ENCODE peak calls at places on chromosomes 1 and 21, in seven cellular contexts. O is fibroblast of lung, S is neural progenitor cell, W is lower lobe of right lung, U is stomach, R is cardiac muscle cell, F is psoas muscle. I is an unnamed sample.

GRCh38 chr1:234957330-234958065 is 171.1 kb downstream of the TOMM20 start:
- DNase-seq in F (no peak), O (peak; percentile 98), S (peak; percentile 70), U (peak; percentile 79), W (no peak), R (no peak), I (no peak)

GRCh38 chr21:44539991-44540666 is at the start of gene KRTAP10-1:
- DNase-seq in O (no peak), U (no peak), W (no peak), R (no peak), S (no peak), F (no peak), I (no peak)

GRCh38 chr1:53402891-53403655 is 56.1 kb upstream of the DMRTB1 start:
- DNase-seq in O (no peak), U (no peak), W (no peak), R (no peak), S (no peak), F (no peak), I (no peak)

GRCh38 chr1:239814306-239814881 is 277.3 kb upstream of the FMN2 start:
- DNase-seq in U (no peak), F (no peak), R (no peak), S (no peak), W (no peak), O (peak; percentile 74), I (no peak)

GRCh38 chr1:20323613-20323920 is 32.9 kb downstream of the VWA5B1 start:
- DNase-seq in U (no peak), R (no peak), W (no peak), S (no peak), O (no peak), F (no peak), I (no peak)

GRCh38 chr1:62271137-62271536 is 48.1 kb downstream of the KANK4 start:
- DNase-seq in F (no peak), R (no peak), U (no peak), S (no peak), O (no peak), W (no peak), I (no peak)

GRCh38 chr1:96362623-96363022 is 359.0 kb upstream of the PTBP2 start:
- DNase-seq in F (no peak), R (no peak), U (no peak), W (no peak), S (no peak), O (peak; percentile 98), I (no peak)

GRCh38 chr1:152506899-152507498 is 3.6 kb upstream of the LCE5A start:
- DNase-seq in O (no peak), F (no peak), U (no peak), W (no peak), S (no peak), R (no peak), I (no peak)

GRCh38 chr1:46458190-46458589 is 31.4 kb upstream of the DMBX1 start:
- DNase-seq in F (peak; percentile 8), R (no peak), S (no peak), W (no peak), U (no peak), O (no peak), I (no peak)

GRCh38 chr1:15923241-15923640 is 52.7 kb downstream of the ZBTB17 start:
- DNase-seq in W (no peak), F (no peak), S (no peak), R (no peak), U (no peak), O (peak; percentile 49), I (no peak)

GRCh38 chr1:116334868-116335649 is 38.0 kb upstream of the ATP1A1 start:
- DNase-seq in S (no peak), O (no peak), F (no peak), W (no peak), R (peak; percentile 69), U (no peak), I (no peak)

GRCh38 chr1:72485786-72486185 is 203.4 kb upstream of the NEGR1 start:
- DNase-seq in W (no peak), U (no peak), S (no peak), O (peak; percentile 81), R (no peak), F (no peak), I (no peak)

GRCh38 chr1:65958561-65959350 is 166.1 kb downstream of the PDE4B start:
- DNase-seq in O (peak; percentile 72), R (peak; percentile 66), W (peak; percentile 50), S (peak; percentile 65), F (no peak), U (no peak), I (no peak)

GRCh38 chr1:26733982-26734381 is 38.2 kb downstream of the ARID1A start:
- DNase-seq in O (peak; percentile 72), U (no peak), S (no peak), R (no peak), F (no peak), W (no peak), I (peak; percentile 28)

GRCh38 chr1:11997081-11997851 is 17.0 kb downstream of the MFN2 start:
- DNase-seq in S (no peak), F (peak; percentile 21), W (no peak), U (no peak), O (no peak), R (no peak), I (no peak)

GRCh38 chr1:108750476-108751191 is 4.2 kb downstream of the STXBP3 start:
- DNase-seq in U (no peak), F (no peak), S (no peak), W (no peak), R (no peak), O (no peak), I (no peak)

GRCh38 chr1:12464028-12464427 is 154.0 kb downstream of the DHRS3 start:
- DNase-seq in W (no peak), U (no peak), O (no peak), S (no peak), F (no peak), R (no peak), I (no peak)

GRCh38 chr1:40626383-40626770 is 39.1 kb downstream of the RIMS3 start:
- DNase-seq in S (no peak), W (no peak), F (no peak), R (no peak), U (no peak), O (no peak), I (no peak)

GRCh38 chr1:202131956-202132821 is 9.5 kb downstream of the GPR37L1 start:
- DNase-seq in F (peak; percentile 87), W (peak; percentile 76), U (peak; percentile 46), O (no peak), S (no peak), R (no peak), I (no peak)
- H3K36me3 ChIP-seq in F (no peaks in the 10 kb centered on the region), W (peaks cover 47% of the 10 kb centered on the region), U (peaks cover 49% of the 10 kb centered on the region), O (peaks cover 7% of the 10 kb centered on the region), S (no peaks in the 10 kb centered on the region), R (peaks cover 8% of the 10 kb centered on the region), I (peaks cover 13% of the 10 kb centered on the region)

GRCh38 chr1:217062566-217062965 is 339.3 kb upstream of the ESRRG start:
- DNase-seq in R (no peak), W (no peak), S (no peak), U (no peak), F (no peak), O (no peak), I (no peak)
- H3K4me3 ChIP-seq in R (no peak overlapping the region), W (no peak overlapping the region), S (no peak overlapping the region), U (no peak overlapping the region), F (no peak overlapping the region), O (no peak overlapping the region), I (no peak overlapping the region)

GRCh38 chr1:224850446-224850845 is 79.0 kb upstream of the DNAH14 start:
- DNase-seq in U (no peak), R (no peak), F (no peak), O (no peak), S (no peak), W (no peak), I (no peak)

GRCh38 chr1:224856973-224857372 is 72.5 kb upstream of the DNAH14 start:
- DNase-seq in R (no peak), O (no peak), S (no peak), U (no peak), W (no peak), F (no peak), I (no peak)

GRCh38 chr1:224851210-224851849 is 78.1 kb upstream of the DNAH14 start:
- DNase-seq in S (peak; percentile 73), O (peak; percentile 66), W (peak; percentile 73), F (peak; percentile 73), U (peak; percentile 77), R (peak; percentile 71), I (peak; percentile 65)

GRCh38 chr1:224851850-224852261 is 77.6 kb upstream of the DNAH14 start:
- DNase-seq in F (no peak), W (no peak), S (no peak), R (no peak), O (no peak), U (no peak), I (no peak)

GRCh38 chr1:224852901-224853568 is 76.4 kb upstream of the DNAH14 start:
- DNase-seq in O (peak; percentile 84), W (no peak), U (no peak), S (peak; percentile 45), F (no peak), R (peak; percentile 55), I (no peak)
- TF ChIP-seq CTCF in O (peak; percentile 76), W (peak; percentile 68), U (peak; percentile 61), S (peak; percentile 88), F (peak; percentile 70), R (peak; percentile 81), I (no peak)

GRCh38 chr1:180271640-180272255 is 41.7 kb downstream of the LHX4 start:
- DNase-seq in W (no peak), F (no peak), U (no peak), O (no peak), R (no peak), S (no peak), I (no peak)

GRCh38 chr1:180272395-180272794 is 42.3 kb downstream of the LHX4 start:
- DNase-seq in F (no peak), R (no peak), W (no peak), U (no peak), S (no peak), O (no peak), I (no peak)

GRCh38 chr1:180273066-180273465 is 43.0 kb downstream of the LHX4 start:
- DNase-seq in R (no peak), S (no peak), F (no peak), U (no peak), W (no peak), O (no peak), I (no peak)

GRCh38 chr1:180269848-180270766 is 40.0 kb downstream of the LHX4 start:
- DNase-seq in R (peak; percentile 19), S (peak; percentile 39), O (no peak), W (no peak), U (peak; percentile 46), F (no peak), I (no peak)

DNA sequence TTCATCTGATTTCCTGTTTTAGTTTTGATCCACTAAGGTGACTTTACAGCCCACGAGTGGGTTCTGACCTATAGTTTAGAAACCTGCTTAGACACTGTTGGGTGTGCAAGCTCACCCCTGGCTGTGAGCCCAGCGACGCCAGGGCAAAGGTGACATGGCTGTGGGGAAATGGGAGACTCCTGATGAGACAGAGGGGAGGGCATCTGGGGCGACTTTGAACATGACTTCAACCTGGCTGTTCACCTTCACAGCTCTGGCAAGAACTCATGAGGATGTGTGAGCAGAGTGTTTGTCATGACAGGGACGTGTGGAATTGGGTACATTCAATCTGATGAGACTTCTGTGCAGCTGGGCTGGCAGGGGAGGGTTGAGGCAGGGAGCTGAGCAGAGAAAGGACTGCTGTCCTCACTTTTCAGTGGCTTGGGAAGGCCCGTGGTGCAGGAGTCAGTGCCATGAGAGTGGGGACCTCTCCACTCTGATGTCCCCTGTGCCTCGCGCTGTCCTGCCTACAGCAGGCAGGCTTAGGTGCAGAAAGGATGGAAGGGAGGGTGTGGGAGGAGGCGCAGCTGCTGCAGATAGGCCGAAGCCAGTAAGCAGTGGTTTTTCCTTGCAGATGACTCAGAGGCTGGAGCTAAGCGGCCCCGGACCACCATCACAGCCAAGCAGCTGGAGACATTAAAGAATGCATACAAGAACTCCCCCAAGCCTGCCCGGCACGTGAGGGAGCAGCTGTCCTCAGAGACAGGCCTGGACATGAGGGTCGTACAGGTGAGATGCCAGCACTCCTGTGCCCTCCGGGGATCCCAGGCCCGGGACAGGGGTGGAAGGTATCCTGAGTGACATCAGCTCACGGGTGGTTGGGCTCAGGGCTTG is 40.9 kb downstream of the LHX4 start:
- DNase-seq in O (peak; percentile 68), S (peak; percentile 30), R (no peak), U (no peak), F (no peak), W (no peak), I (no peak)
- H3K36me3 ChIP-seq in O (no peaks in the 10 kb centered on the region), S (no peaks in the 10 kb centered on the region), R (no peaks in the 10 kb centered on the region), U (peaks cover 23% of the 10 kb centered on the region), F (no peaks in the 10 kb centered on the region), W (peaks cover 10% of the 10 kb centered on the region), I (no peaks in the 10 kb centered on the region)